ENCODE peak calls at places on chromosomes 6 and 20, in six cellular contexts. J, U, N, Y, L and T are unnamed samples.

GRCh38 chr6:22467645-22468044 is 101.7 kb upstream of the HDGFL1 start:
- DNase-seq in U (no peak), L (no peak), J (no peak), N (no peak), Y (no peak), T (no peak)

GRCh38 chr6:112802154-112802553 is 455.0 kb downstream of the RFPL4B start:
- DNase-seq in Y (no peak), L (no peak), J (peak), N (peak), U (peak), T (no peak)

GRCh38 chr20:51445591-51445990 is 96.9 kb downstream of the NFATC2 start:
- DNase-seq in U (no peak), J (no peak), N (no peak), Y (no peak), L (no peak), T (no peak)

GRCh38 chr6:26296857-26297648 is 67.9 kb upstream of the BTN3A2 start:
- DNase-seq in Y (no peak), L (no peak), U (peak), J (no peak), N (peak), T (no peak)

GRCh38 chr6:142617158-142617557 is 315.4 kb downstream of the ADGRG6 start:
- DNase-seq in J (no peak), U (no peak), N (no peak), Y (no peak), L (no peak), T (no peak)

GRCh38 chr6:159038914-159039884 is 5.6 kb downstream of the TAGAP start:
- DNase-seq in N (peak), U (no peak), L (no peak), J (no peak), Y (no peak), T (peak)

GRCh38 chr6:84774174-84775158 is 10.1 kb upstream of the TBX18 start:
- DNase-seq in Y (no peak), L (no peak), J (no peak), N (peak), U (peak), T (no peak)

GRCh38 chr20:61744691-61745396 is 320.8 kb downstream of the TAF4 start:
- DNase-seq in U (peak), N (peak), J (no peak), Y (no peak), L (no peak), T (peak)

GRCh38 chr6:41430875-41431274 is 95.5 kb downstream of the NCR2 start:
- DNase-seq in N (peak), L (no peak), Y (no peak), U (peak), J (no peak), T (peak)

GRCh38 chr6:54493138-54493537 is 184.9 kb downstream of the TINAG start:
- DNase-seq in N (peak), J (no peak), U (no peak), Y (no peak), L (no peak), T (peak)

GRCh38 chr6:75202676-75203131 is 3.1 kb downstream of the COL12A1 start:
- DNase-seq in J (no peak), L (no peak), Y (no peak), U (no peak), N (no peak), T (no peak)

GRCh38 chr20:38126146-38126912 is 38.7 kb downstream of the TGM2 start:
- DNase-seq in U (no peak), J (no peak), Y (no peak), N (no peak), L (no peak), T (no peak)

GRCh38 chr6:106974999-106975698 is 620 bp upstream of the CD24 start:
- DNase-seq in J (no peak), U (peak), N (no peak), L (no peak), Y (peak), T (no peak)

GRCh38 chr20:47118201-47118600 is 223.6 kb downstream of the EYA2 start:
- DNase-seq in J (no peak), L (no peak), U (peak), N (no peak), Y (no peak), T (no peak)

GRCh38 chr20:12605751-12606150 is 403.0 kb upstream of the SPTLC3 start:
- DNase-seq in N (no peak), L (no peak), U (no peak), Y (no peak), J (no peak), T (no peak)

GRCh38 chr6:142861711-142862110 is 83.3 kb downstream of the HIVEP2 start:
- DNase-seq in N (no peak), L (no peak), J (no peak), U (no peak), Y (no peak), T (no peak)

GRCh38 chr6:157434349-157435016 is 53.5 kb downstream of the ZDHHC14 start:
- DNase-seq in L (no peak), Y (no peak), N (peak), U (no peak), J (no peak), T (no peak)

GRCh38 chr6:68279793-68280557 is 355.1 kb upstream of the ADGRB3 start:
- DNase-seq in U (no peak), L (no peak), J (no peak), N (peak), Y (no peak), T (peak)

GRCh38 chr20:48594533-48594932 is 233.3 kb downstream of the PREX1 start:
- DNase-seq in J (no peak), L (no peak), Y (no peak), N (no peak), U (no peak), T (no peak)

GRCh38 chr6:158290659-158291058 is 21.6 kb upstream of the TULP4 start:
- DNase-seq in N (no peak), L (peak), J (no peak), Y (peak), U (no peak), T (no peak)

GRCh38 chr20:39021748-39022147 is 59.6 kb downstream of the DHX35 start:
- DNase-seq in N (no peak), L (no peak), Y (no peak), U (no peak), J (no peak), T (no peak)

GRCh38 chr6:25370175-25371036 is 91.2 kb downstream of the CARMIL1 start:
- DNase-seq in Y (no peak), L (no peak), U (no peak), N (no peak), J (no peak), T (no peak)

GRCh38 chr6:135030532-135031178 is 24.0 kb downstream of the HBS1L start:
- DNase-seq in Y (no peak), L (no peak), J (no peak), N (no peak), U (no peak), T (no peak)

GRCh38 chr20:32806356-32806755 is 13.4 kb upstream of the MAPRE1 start:
- DNase-seq in L (no peak), Y (no peak), J (no peak), U (no peak), N (no peak), T (no peak)